ENCODE peak calls at places on chromosomes 11 and 22, in seven cellular contexts. J, T, N, B, W, O and L are unnamed samples.

GRCh38 chr11:102610198-102610597 is 14.9 kb downstream of the MMP20 start:
- DNase-seq in O (no peak), W (no peak), B (no peak), N (no peak), T (peak), J (no peak), L (no peak)

GRCh38 chr11:44357734-44358133 is 47.8 kb upstream of the ALX4 start:
- DNase-seq in O (no peak), T (no peak), B (no peak), W (no peak), J (no peak), N (no peak), L (no peak)

GRCh38 chr11:64358907-64359711 is at the start of gene RPS6KA4:
- DNase-seq in O (peak), T (peak), B (peak), W (peak), N (peak), J (peak), L (no peak)

GRCh38 chr11:128492461-128492860 is 94.9 kb downstream of the ETS1 start:
- DNase-seq in N (peak), B (no peak), J (no peak), W (no peak), O (no peak), T (no peak), L (no peak)

GRCh38 chr22:46547179-46547882 is 9.9 kb upstream of the CELSR1 start:
- DNase-seq in N (peak), O (peak), T (no peak), W (no peak), J (no peak), B (peak), L (no peak)

GRCh38 chr22:32591620-32592019 is 117.0 kb downstream of the FBXO7 start:
- DNase-seq in T (no peak), W (no peak), J (no peak), N (peak), O (no peak), B (peak), L (no peak)

GRCh38 chr11:123429851-123430735 is at the start of gene GRAMD1B:
- DNase-seq in O (peak), W (peak), N (peak), B (peak), J (no peak), T (peak), L (peak)

GRCh38 chr11:112363527-112363926 is 102.9 kb upstream of the PLET1 start:
- DNase-seq in O (no peak), W (no peak), B (no peak), J (no peak), N (peak), T (no peak), L (no peak)

GRCh38 chr22:28297504-28297903 is 378.4 kb upstream of the PITPNB start:
- DNase-seq in W (no peak), O (no peak), T (peak), J (no peak), B (no peak), N (no peak), L (no peak)

GRCh38 chr11:3907590-3907989 is 52.1 kb downstream of the STIM1 start:
- DNase-seq in J (no peak), B (no peak), T (no peak), O (no peak), W (no peak), N (no peak), L (no peak)

GRCh38 chr11:72860592-72860991 is 46.4 kb downstream of the ATG16L2 start:
- DNase-seq in B (no peak), W (no peak), J (no peak), T (no peak), N (no peak), O (no peak), L (no peak)

GRCh38 chr22:44752285-44753188 is at the start of gene ARHGAP8:
- DNase-seq in N (no peak), J (peak), W (no peak), T (no peak), O (no peak), B (no peak), L (no peak)

GRCh38 chr22:38218661-38219331 is 17.0 kb downstream of the MAFF start:
- DNase-seq in J (no peak), T (peak), O (peak), B (peak), W (no peak), N (peak), L (peak)

GRCh38 chr11:41497974-41498373 is 38.5 kb upstream of the LRRC4C start:
- DNase-seq in O (no peak), N (peak), B (no peak), T (no peak), W (no peak), J (no peak), L (peak)

GRCh38 chr11:41499429-41499828 is 40.0 kb upstream of the LRRC4C start:
- DNase-seq in O (no peak), T (no peak), B (no peak), J (no peak), W (no peak), N (no peak), L (no peak)

GRCh38 chr11:41494716-41495115 is 35.3 kb upstream of the LRRC4C start:
- DNase-seq in B (no peak), N (no peak), T (no peak), O (no peak), W (no peak), J (no peak), L (no peak)

DNA sequence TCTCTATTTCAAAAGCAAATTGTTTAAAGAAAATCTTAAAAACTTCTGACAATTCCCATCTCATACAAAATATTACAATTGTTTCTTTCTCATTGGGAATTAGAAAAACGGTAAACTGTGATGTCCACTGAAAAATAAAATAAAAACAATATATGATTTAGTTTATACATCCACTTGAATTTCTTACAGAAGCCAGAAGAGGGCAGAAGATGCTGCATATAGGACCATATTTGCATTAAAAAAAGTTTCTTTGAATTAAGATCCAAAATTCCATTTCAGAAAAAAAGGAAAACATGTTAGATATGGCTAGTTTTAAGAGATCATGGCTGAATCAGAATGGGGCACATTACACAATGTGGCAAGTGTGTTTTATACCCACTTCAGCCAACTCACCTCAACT is 39.3 kb upstream of the LRRC4C start:
- DNase-seq in O (no peak), W (no peak), T (no peak), N (peak), J (no peak), B (no peak), L (no peak)
- TF ChIP-seq CTCF in O (peak), W (peak), T (peak), N (no peak), J (no peak), B (peak), L (no peak)

GRCh38 chr22:29715705-29716104 is 4.1 kb upstream of the CABP7 start:
- DNase-seq in B (no peak), W (peak), T (no peak), N (no peak), O (no peak), J (no peak), L (no peak)
- TF ChIP-seq CTCF in B (no peak), W (no peak), T (no peak), N (no peak), O (no peak), J (no peak), L (no peak)

GRCh38 chr11:57476883-57477506 is 16.7 kb downstream of the RTN4RL2 start:
- DNase-seq in O (no peak), W (peak), J (peak), N (no peak), T (peak), B (no peak), L (no peak)
- TF ChIP-seq CTCF in O (peak), W (peak), J (no peak), N (peak), T (peak), B (peak), L (peak)

GRCh38 chr11:12186683-12187082 is 76.3 kb downstream of the MICAL2 start:
- DNase-seq in O (no peak), N (no peak), B (no peak), W (no peak), T (no peak), J (no peak), L (no peak)

GRCh38 chr11:12187399-12187798 is 77.0 kb downstream of the MICAL2 start:
- DNase-seq in B (peak), W (no peak), O (no peak), N (no peak), J (peak), T (no peak), L (no peak)

GRCh38 chr11:12188548-12189317 is 78.3 kb downstream of the MICAL2 start:
- DNase-seq in O (no peak), W (no peak), N (no peak), B (no peak), J (no peak), T (no peak), L (no peak)

GRCh38 chr11:12190511-12190910 is 80.1 kb downstream of the MICAL2 start:
- DNase-seq in N (no peak), B (no peak), J (no peak), W (no peak), T (no peak), O (no peak), L (no peak)

DNA sequence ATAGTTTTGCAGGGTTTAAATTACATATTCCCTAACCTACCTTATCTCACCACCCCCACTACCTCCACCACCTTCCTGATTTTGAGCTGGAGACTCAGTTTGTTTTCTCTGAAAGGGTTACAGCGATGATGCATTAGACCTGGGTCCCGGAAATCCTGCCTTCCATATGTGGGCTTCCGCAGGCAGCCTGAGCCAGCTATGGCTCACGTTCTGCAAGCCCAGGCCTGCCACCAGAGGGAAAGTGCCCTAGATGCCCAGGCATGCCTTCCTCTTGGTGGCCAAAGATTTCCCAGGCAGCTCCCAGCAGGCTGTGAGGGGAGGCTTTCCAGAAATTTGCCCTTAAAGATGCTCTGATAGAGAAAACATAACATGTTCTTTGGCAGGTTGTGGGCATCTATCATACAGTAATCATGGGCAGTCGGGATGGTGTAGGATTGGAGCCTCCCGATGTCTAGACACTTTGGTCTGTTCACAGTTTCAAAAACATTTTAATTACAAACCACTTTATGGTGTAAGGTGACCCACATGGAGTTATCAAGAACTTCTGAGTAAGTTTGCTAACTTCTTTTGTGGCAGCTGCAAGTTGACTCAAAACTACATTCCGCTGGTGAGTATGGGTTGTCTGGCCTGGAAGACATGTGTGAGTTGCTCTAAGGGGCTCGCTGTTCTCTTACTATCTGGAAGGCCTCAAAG is 79.3 kb downstream of the MICAL2 start:
- DNase-seq in J (no peak), T (no peak), W (no peak), B (no peak), O (no peak), N (no peak), L (no peak)
- TF ChIP-seq CTCF in J (no peak), T (no peak), W (no peak), B (no peak), O (peak), N (no peak), L (no peak)

GRCh38 chr11:65744699-65745042 is 24.1 kb upstream of the RNASEH2C start:
- DNase-seq in N (no peak), B (no peak), W (no peak), J (no peak), T (no peak), O (no peak), L (no peak)
- TF ChIP-seq CTCF in N (no peak), B (no peak), W (no peak), J (no peak), T (no peak), O (no peak), L (no peak)

GRCh38 chr11:69013009-69013951 is at the start of gene MRGPRF:
- DNase-seq in O (peak), J (peak), N (peak), B (peak), T (no peak), W (peak), L (peak)
- TF ChIP-seq CTCF in O (peak), J (peak), N (peak), B (peak), T (no peak), W (peak), L (peak)